ENCODE peak calls at places on chromosomes 3 and 15, in five cellular contexts. H, G, E, Z and X are unnamed samples.

GRCh38 chr15:66075947-66076346 is 177.6 kb downstream of the MEGF11 start:
- DNase-seq in H (no peak), G (no peak), E (no peak), Z (no peak), X (no peak)

GRCh38 chr3:98325055-98325454 is 28.6 kb upstream of the OR5K4 start:
- DNase-seq in H (no peak), G (no peak), E (peak; percentile 94), Z (no peak), X (no peak)

GRCh38 chr3:5630396-5630795 is 442.9 kb downstream of the EDEM1 start:
- DNase-seq in H (no peak), G (no peak), E (no peak), Z (no peak), X (no peak)

GRCh38 chr15:69665641-69666091 is 213.0 kb downstream of the RPLP1 start:
- DNase-seq in H (no peak), G (no peak), E (no peak), Z (no peak), X (no peak)

GRCh38 chr3:40528426-40528825 is 3.7 kb downstream of the ZNF621 start:
- DNase-seq in H (no peak), G (no peak), E (no peak), Z (no peak), X (no peak)

GRCh38 chr15:85910796-85911195 is 116.1 kb upstream of the KLHL25 start:
- DNase-seq in H (no peak), G (no peak), E (no peak), Z (no peak), X (no peak)

GRCh38 chr3:24199775-24200247 is 254.7 kb downstream of the NR1D2 start:
- DNase-seq in H (no peak), G (no peak), E (no peak), Z (no peak), X (no peak)

GRCh38 chr3:195183071-195183776 is 87.7 kb downstream of the XXYLT1 start:
- DNase-seq in H (no peak), G (no peak), E (no peak), Z (no peak), X (no peak)

GRCh38 chr3:11091088-11091590 is 63.2 kb upstream of the HRH1 start:
- DNase-seq in H (no peak), G (no peak), E (no peak), Z (no peak), X (no peak)

GRCh38 chr15:44157679-44158078 is 37.4 kb downstream of the FRMD5 start:
- DNase-seq in H (no peak), G (peak; percentile 78), E (no peak), Z (no peak), X (no peak)

GRCh38 chr15:79102595-79102994 is 12.0 kb upstream of the RASGRF1 start:
- DNase-seq in H (no peak), G (no peak), E (no peak), Z (no peak), X (no peak)

GRCh38 chr3:176971613-176972174 is 225.6 kb downstream of the TBL1XR1 start:
- DNase-seq in H (no peak), G (no peak), E (no peak), Z (no peak), X (no peak)

GRCh38 chr3:133540896-133541674 is 32.4 kb upstream of the CDV3 start:
- DNase-seq in H (no peak), G (no peak), E (no peak), Z (no peak), X (no peak)

GRCh38 chr15:70030851-70031645 is 66.7 kb downstream of the TLE3 start:
- DNase-seq in H (no peak), G (no peak), E (no peak), Z (no peak), X (no peak)

GRCh38 chr3:126130981-126131750 is 47.2 kb upstream of the SLC41A3 start:
- DNase-seq in H (no peak), G (no peak), E (no peak), Z (no peak), X (no peak)

GRCh38 chr3:194973366-194974000 is 287.8 kb downstream of the FAM43A start:
- DNase-seq in H (no peak), G (no peak), E (no peak), Z (no peak), X (no peak)

GRCh38 chr15:67127925-67128324 is 62.5 kb downstream of the SMAD3 start:
- DNase-seq in H (no peak), G (peak; percentile 94), E (no peak), Z (no peak), X (no peak)

GRCh38 chr3:9098716-9099675 is 135.7 kb upstream of the RAD18 start:
- DNase-seq in H (no peak), G (no peak), E (no peak), Z (no peak), X (no peak)

GRCh38 chr3:23035927-23036640 is 167.0 kb upstream of the UBE2E2 start:
- DNase-seq in H (no peak), G (no peak), E (peak; percentile 34), Z (no peak), X (no peak)